ENCODE peak calls at places on chromosomes 2 and 18, in six cellular contexts. G, P, V, Q, J and E are unnamed samples.

GRCh38 chr18:69588301-69588700 is 187.6 kb downstream of the DOK6 start:
- DNase-seq in V (no peak), Q (peak; percentile 16), G (no peak), J (no peak), P (no peak), E (peak; percentile 4)

GRCh38 chr2:107338059-107338458 is 452.1 kb upstream of the ST6GAL2 start:
- DNase-seq in V (no peak), G (no peak), P (no peak), Q (peak; percentile 25), J (no peak), E (peak; percentile 71)

GRCh38 chr18:3250237-3251107 is 2.9 kb downstream of the MYL12A start:
- DNase-seq in J (no peak), G (no peak), P (no peak), Q (peak; percentile 83), V (no peak), E (peak; percentile 85)

GRCh38 chr18:57943723-57944122 is 100.3 kb upstream of the NEDD4L start:
- DNase-seq in Q (peak; percentile 19), P (no peak), J (no peak), V (no peak), G (no peak), E (peak; percentile 46)

GRCh38 chr2:177296047-177296446 is 31.5 kb upstream of the NFE2L2 start:
- DNase-seq in V (no peak), G (no peak), J (no peak), Q (peak; percentile 54), P (no peak), E (peak; percentile 66)

GRCh38 chr18:48963555-48964480 is 13.1 kb upstream of the SMAD7 start:
- DNase-seq in Q (peak; percentile 7), G (no peak), J (no peak), V (no peak), P (no peak), E (no peak)

GRCh38 chr2:121129692-121130091 is 155.3 kb downstream of the TFCP2L1 start:
- DNase-seq in G (no peak), J (no peak), Q (no peak), P (no peak), V (no peak), E (no peak)

GRCh38 chr2:100929142-100929541 is 72.9 kb upstream of the RPL31 start:
- DNase-seq in Q (no peak), V (no peak), P (no peak), G (no peak), J (no peak), E (no peak)

GRCh38 chr2:160293401-160293911 is 93.4 kb upstream of the ITGB6 start:
- DNase-seq in Q (peak; percentile 94), V (no peak), J (no peak), P (no peak), G (no peak), E (peak; percentile 92)

GRCh38 chr18:57813245-57813644 is 10.1 kb upstream of the ATP8B1 start:
- DNase-seq in G (no peak), J (no peak), V (no peak), Q (peak; percentile 91), P (no peak), E (peak; percentile 79)

GRCh38 chr18:73793386-73793785 is 354.2 kb downstream of the FBXO15 start:
- DNase-seq in G (no peak), V (no peak), Q (peak; percentile 67), J (no peak), P (no peak), E (peak; percentile 73)

GRCh38 chr2:175929850-175930249 is 72.2 kb downstream of the LNPK start:
- DNase-seq in Q (peak; percentile 18), V (peak; percentile 35), P (no peak), G (no peak), J (no peak), E (peak; percentile 59)

GRCh38 chr18:48904086-48904485 is 46.7 kb downstream of the SMAD7 start:
- DNase-seq in J (no peak), P (no peak), V (no peak), G (no peak), Q (no peak), E (no peak)

GRCh38 chr2:237865623-237866041 is 6.2 kb downstream of the RAMP1 start:
- DNase-seq in V (no peak), G (no peak), P (no peak), J (no peak), Q (no peak), E (no peak)

GRCh38 chr18:46429649-46430224 is 227.3 kb downstream of the LOXHD1 start:
- DNase-seq in G (no peak), Q (no peak), J (no peak), V (no peak), P (no peak), E (no peak)

GRCh38 chr18:10785798-10786197 is 260.0 kb downstream of the NAPG start:
- DNase-seq in V (no peak), P (no peak), Q (no peak), J (no peak), G (no peak), E (no peak)

GRCh38 chr2:8985561-8986326 is 17.7 kb downstream of the MBOAT2 start:
- DNase-seq in V (no peak), J (no peak), G (no peak), P (no peak), Q (no peak), E (no peak)

GRCh38 chr2:164826293-164827243 is 15.1 kb downstream of the COBLL1 start:
- DNase-seq in V (no peak), G (peak; percentile 36), P (peak; percentile 32), J (peak; percentile 57), Q (peak; percentile 59), E (peak; percentile 54)

GRCh38 chr2:203395858-203396257 is 67.7 kb downstream of the ABI2 start:
- DNase-seq in J (no peak), P (no peak), Q (no peak), G (no peak), V (no peak), E (no peak)

GRCh38 chr2:203394519-203395227 is 66.5 kb downstream of the ABI2 start:
- DNase-seq in G (no peak), Q (peak; percentile 20), J (no peak), P (peak; percentile 40), V (no peak), E (no peak)

GRCh38 chr2:203400805-203401585 is 72.8 kb downstream of the ABI2 start:
- DNase-seq in V (no peak), Q (peak; percentile 18), G (no peak), J (no peak), P (no peak), E (peak; percentile 48)

GRCh38 chr2:203399031-203399430 is 70.8 kb downstream of the ABI2 start:
- DNase-seq in G (no peak), V (no peak), P (no peak), J (no peak), Q (no peak), E (no peak)

GRCh38 chr2:203396667-203397066 is 68.5 kb downstream of the ABI2 start:
- DNase-seq in V (no peak), Q (no peak), J (no peak), G (no peak), P (peak; percentile 19), E (peak; percentile 17)
- TF ChIP-seq CTCF in V (no peak), Q (peak; percentile 41), J (no peak), G (no peak), P (peak; percentile 54), E (peak; percentile 30)

GRCh38 chr2:233354500-233354924 is 218 bp downstream of the DGKD start:
- DNase-seq in Q (no peak), V (no peak), G (no peak), J (no peak), P (no peak), E (no peak)

GRCh38 chr2:233352141-233352842 is 2.0 kb upstream of the DGKD start:
- DNase-seq in J (peak; percentile 7), P (no peak), V (no peak), Q (no peak), G (no peak), E (no peak)

GRCh38 chr2:233351423-233351822 is 2.9 kb upstream of the DGKD start:
- DNase-seq in V (no peak), P (no peak), G (no peak), Q (no peak), J (peak; percentile 2), E (peak; percentile 49)

GRCh38 chr2:233353769-233354499 is at the start of gene DGKD:
- DNase-seq in G (peak; percentile 75), P (peak; percentile 64), V (no peak), J (peak; percentile 73), Q (peak; percentile 37), E (peak; percentile 59)

DNA sequence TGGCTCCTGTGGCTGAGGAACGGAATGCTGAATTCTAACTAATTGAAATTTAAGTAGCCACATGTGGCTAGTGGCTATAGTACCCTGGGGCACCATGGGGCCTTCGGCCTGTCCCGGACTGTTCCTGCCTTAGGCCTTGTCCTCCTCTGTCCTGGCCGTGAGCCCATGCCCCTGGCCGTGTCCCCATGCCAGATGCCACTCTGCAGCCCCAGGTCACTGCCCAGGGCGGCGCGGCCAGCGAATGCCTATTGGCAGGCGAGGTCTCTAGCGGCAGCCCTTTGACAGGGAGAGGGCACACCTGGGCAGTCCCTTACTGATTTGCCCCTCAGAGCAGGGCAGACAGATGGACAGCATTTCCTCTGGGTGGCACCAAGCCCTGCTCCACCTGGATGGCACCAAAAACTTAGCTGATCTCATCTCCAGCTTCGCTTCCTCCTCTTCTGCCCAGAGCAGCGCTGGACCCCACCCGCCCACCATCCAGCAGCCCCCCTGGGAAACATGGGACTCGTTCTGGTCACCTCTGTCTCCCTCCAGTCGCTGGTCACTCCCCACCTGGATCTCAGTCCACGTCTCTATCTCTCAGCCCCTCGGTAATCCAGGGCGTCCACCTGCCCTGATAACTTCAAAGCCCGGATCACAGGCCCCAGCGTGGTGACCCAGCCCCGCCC is 1.1 kb upstream of the DGKD start:
- DNase-seq in Q (no peak), V (no peak), P (no peak), J (peak; percentile 11), G (peak; percentile 89), E (no peak)
- H3K4me3 ChIP-seq in Q (no peak overlapping the region), V (peak overlapping the region; percentile 67), P (peak overlapping the region; percentile 74), J (peak overlapping the region; percentile 58), G (peak overlapping the region; percentile 12), E (no peak overlapping the region)

GRCh38 chr2:168160897-168161296 is 86.5 kb downstream of the STK39 start:
- DNase-seq in G (no peak), P (no peak), Q (no peak), J (no peak), V (no peak), E (no peak)
- TF ChIP-seq CTCF in G (no peak), P (peak; percentile 41), Q (peak; percentile 17), J (no peak), V (no peak), E (peak; percentile 38)

DNA sequence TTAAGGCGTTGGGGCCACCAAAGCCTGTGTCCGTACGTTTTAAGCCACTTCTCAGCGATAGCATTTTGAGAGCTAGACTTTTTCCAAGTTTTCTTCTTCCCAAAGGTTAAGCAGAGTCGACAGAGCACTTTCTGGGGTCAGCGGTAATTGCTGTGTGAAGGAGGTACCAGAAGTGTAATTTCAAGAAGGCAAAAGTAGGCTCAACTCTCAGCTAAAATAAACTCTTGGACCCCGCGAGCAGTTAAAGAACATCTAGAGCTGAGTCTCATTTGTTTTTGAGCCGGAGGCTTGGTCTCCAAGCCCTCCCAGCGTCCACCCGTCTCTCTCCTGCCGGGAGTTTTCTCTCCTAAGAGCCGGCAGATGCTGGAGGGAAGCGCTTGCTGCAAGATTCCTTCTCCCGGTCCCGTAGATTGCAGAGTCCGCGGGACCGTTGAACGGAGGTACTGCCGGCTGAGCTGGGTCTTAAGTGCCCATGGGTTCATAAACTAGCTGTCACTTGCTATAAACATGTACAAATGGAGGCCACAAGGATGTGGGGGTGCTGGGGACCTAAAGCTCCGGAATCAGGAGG is 2.0 kb upstream of the PAX3 start:
- DNase-seq in V (no peak), P (no peak), G (no peak), Q (no peak), J (no peak), E (no peak)
- H3K4me3 ChIP-seq in V (no peak overlapping the region), P (no peak overlapping the region), G (no peak overlapping the region), Q (no peak overlapping the region), J (no peak overlapping the region), E (no peak overlapping the region)